ENCODE peak calls at places on chromosomes 6 and 20, in seven cellular contexts. One of them, this sample, is unnamed.

GRCh38 chr20:53571555-53572286 is 21.9 kb downstream of the ZNF217 start:
- DNase-seq in IMR-90: no peak
- DNase-seq in activated T-helper 1 cell treated with anti-CD3 and anti-CD28 coated beads, Interleukin-12 subunit alpha, Interleukin-12 subunit beta, Interleukin-2, Interleukin-4 antibody, amounts not matched to agents 30 ng/mL and 10 ng/mL and 1 ng/mL, durations not matched to agents 14 hours and 24 hours and 36 hours: no peak
- DNase-seq in stimulated activated CD8-positive, alpha-beta memory T cell treated with anti-CD3 and anti-CD28 coated beads, Interleukin-2, amount 100 ng/mL, for 48 hours: no peak
- DNase-seq in effector memory CD8-positive, alpha-beta T cell: no peak
- DNase-seq in left cardiac atrium: no peak
- DNase-seq in ELR: no peak
- DNase-seq in this sample: no peak

GRCh38 chr6:26554669-26555504 is 16.7 kb downstream of the HMGN4 start:
- DNase-seq in IMR-90: peak
- DNase-seq in activated T-helper 1 cell treated with anti-CD3 and anti-CD28 coated beads, Interleukin-12 subunit alpha, Interleukin-12 subunit beta, Interleukin-2, Interleukin-4 antibody, amounts not matched to agents 30 ng/mL and 10 ng/mL and 1 ng/mL, durations not matched to agents 14 hours and 24 hours and 36 hours: peak
- DNase-seq in stimulated activated CD8-positive, alpha-beta memory T cell treated with anti-CD3 and anti-CD28 coated beads, Interleukin-2, amount 100 ng/mL, for 48 hours: peak
- DNase-seq in effector memory CD8-positive, alpha-beta T cell: peak
- DNase-seq in left cardiac atrium: peak
- DNase-seq in ELR: peak
- DNase-seq in this sample: peak

GRCh38 chr20:12798286-12798685 is 210.5 kb upstream of the SPTLC3 start:
- DNase-seq in IMR-90: no peak
- DNase-seq in activated T-helper 1 cell treated with anti-CD3 and anti-CD28 coated beads, Interleukin-12 subunit alpha, Interleukin-12 subunit beta, Interleukin-2, Interleukin-4 antibody, amounts not matched to agents 30 ng/mL and 10 ng/mL and 1 ng/mL, durations not matched to agents 14 hours and 24 hours and 36 hours: no peak
- DNase-seq in stimulated activated CD8-positive, alpha-beta memory T cell treated with anti-CD3 and anti-CD28 coated beads, Interleukin-2, amount 100 ng/mL, for 48 hours: no peak
- DNase-seq in effector memory CD8-positive, alpha-beta T cell: no peak
- DNase-seq in left cardiac atrium: no peak
- DNase-seq in ELR: no peak
- DNase-seq in this sample: no peak

GRCh38 chr6:157381631-157382621 is 936 bp downstream of the ZDHHC14 start:
- DNase-seq in IMR-90: peak
- DNase-seq in activated T-helper 1 cell treated with anti-CD3 and anti-CD28 coated beads, Interleukin-12 subunit alpha, Interleukin-12 subunit beta, Interleukin-2, Interleukin-4 antibody, amounts not matched to agents 30 ng/mL and 10 ng/mL and 1 ng/mL, durations not matched to agents 14 hours and 24 hours and 36 hours: peak
- DNase-seq in stimulated activated CD8-positive, alpha-beta memory T cell treated with anti-CD3 and anti-CD28 coated beads, Interleukin-2, amount 100 ng/mL, for 48 hours: peak
- DNase-seq in effector memory CD8-positive, alpha-beta T cell: peak
- DNase-seq in left cardiac atrium: peak
- DNase-seq in ELR: peak
- DNase-seq in this sample: peak

GRCh38 chr6:135257641-135258405 is 76.7 kb downstream of the MYB start:
- DNase-seq in IMR-90: no peak
- DNase-seq in activated T-helper 1 cell treated with anti-CD3 and anti-CD28 coated beads, Interleukin-12 subunit alpha, Interleukin-12 subunit beta, Interleukin-2, Interleukin-4 antibody, amounts not matched to agents 30 ng/mL and 10 ng/mL and 1 ng/mL, durations not matched to agents 14 hours and 24 hours and 36 hours: no peak
- DNase-seq in stimulated activated CD8-positive, alpha-beta memory T cell treated with anti-CD3 and anti-CD28 coated beads, Interleukin-2, amount 100 ng/mL, for 48 hours: no peak
- DNase-seq in effector memory CD8-positive, alpha-beta T cell: no peak
- DNase-seq in left cardiac atrium: no peak
- DNase-seq in ELR: peak
- DNase-seq in this sample: no peak

GRCh38 chr6:2580996-2581395 is 169.7 kb downstream of the MYLK4 start:
- DNase-seq in IMR-90: no peak
- DNase-seq in activated T-helper 1 cell treated with anti-CD3 and anti-CD28 coated beads, Interleukin-12 subunit alpha, Interleukin-12 subunit beta, Interleukin-2, Interleukin-4 antibody, amounts not matched to agents 30 ng/mL and 10 ng/mL and 1 ng/mL, durations not matched to agents 14 hours and 24 hours and 36 hours: no peak
- DNase-seq in stimulated activated CD8-positive, alpha-beta memory T cell treated with anti-CD3 and anti-CD28 coated beads, Interleukin-2, amount 100 ng/mL, for 48 hours: no peak
- DNase-seq in effector memory CD8-positive, alpha-beta T cell: no peak
- DNase-seq in left cardiac atrium: no peak
- DNase-seq in ELR: no peak
- DNase-seq in this sample: no peak

GRCh38 chr6:89559487-89559886 is 79.1 kb downstream of the LYRM2 start:
- DNase-seq in IMR-90: no peak
- DNase-seq in activated T-helper 1 cell treated with anti-CD3 and anti-CD28 coated beads, Interleukin-12 subunit alpha, Interleukin-12 subunit beta, Interleukin-2, Interleukin-4 antibody, amounts not matched to agents 30 ng/mL and 10 ng/mL and 1 ng/mL, durations not matched to agents 14 hours and 24 hours and 36 hours: no peak
- DNase-seq in stimulated activated CD8-positive, alpha-beta memory T cell treated with anti-CD3 and anti-CD28 coated beads, Interleukin-2, amount 100 ng/mL, for 48 hours: no peak
- DNase-seq in effector memory CD8-positive, alpha-beta T cell: no peak
- DNase-seq in left cardiac atrium: no peak
- DNase-seq in ELR: no peak
- DNase-seq in this sample: no peak

GRCh38 chr6:3797231-3798200 is 46.0 kb upstream of the PXDC1 start:
- DNase-seq in IMR-90: peak
- DNase-seq in activated T-helper 1 cell treated with anti-CD3 and anti-CD28 coated beads, Interleukin-12 subunit alpha, Interleukin-12 subunit beta, Interleukin-2, Interleukin-4 antibody, amounts not matched to agents 30 ng/mL and 10 ng/mL and 1 ng/mL, durations not matched to agents 14 hours and 24 hours and 36 hours: no peak
- DNase-seq in stimulated activated CD8-positive, alpha-beta memory T cell treated with anti-CD3 and anti-CD28 coated beads, Interleukin-2, amount 100 ng/mL, for 48 hours: no peak
- DNase-seq in effector memory CD8-positive, alpha-beta T cell: no peak
- DNase-seq in left cardiac atrium: no peak
- DNase-seq in ELR: peak
- DNase-seq in this sample: no peak

GRCh38 chr20:61635721-61636455 is 383.8 kb downstream of the CDH4 start:
- DNase-seq in IMR-90: no peak
- DNase-seq in activated T-helper 1 cell treated with anti-CD3 and anti-CD28 coated beads, Interleukin-12 subunit alpha, Interleukin-12 subunit beta, Interleukin-2, Interleukin-4 antibody, amounts not matched to agents 30 ng/mL and 10 ng/mL and 1 ng/mL, durations not matched to agents 14 hours and 24 hours and 36 hours: no peak
- DNase-seq in stimulated activated CD8-positive, alpha-beta memory T cell treated with anti-CD3 and anti-CD28 coated beads, Interleukin-2, amount 100 ng/mL, for 48 hours: no peak
- DNase-seq in effector memory CD8-positive, alpha-beta T cell: no peak
- DNase-seq in left cardiac atrium: no peak
- DNase-seq in ELR: no peak
- DNase-seq in this sample: no peak

GRCh38 chr6:294656-295565 is 2.6 kb downstream of the DUSP22 start:
- DNase-seq in IMR-90: no peak
- DNase-seq in activated T-helper 1 cell treated with anti-CD3 and anti-CD28 coated beads, Interleukin-12 subunit alpha, Interleukin-12 subunit beta, Interleukin-2, Interleukin-4 antibody, amounts not matched to agents 30 ng/mL and 10 ng/mL and 1 ng/mL, durations not matched to agents 14 hours and 24 hours and 36 hours: no peak
- DNase-seq in stimulated activated CD8-positive, alpha-beta memory T cell treated with anti-CD3 and anti-CD28 coated beads, Interleukin-2, amount 100 ng/mL, for 48 hours: no peak
- DNase-seq in effector memory CD8-positive, alpha-beta T cell: no peak
- DNase-seq in left cardiac atrium: no peak
- DNase-seq in ELR: no peak
- DNase-seq in this sample: no peak

GRCh38 chr6:109713097-109713496 is 22.0 kb downstream of the FIG4 start:
- DNase-seq in IMR-90: no peak
- DNase-seq in activated T-helper 1 cell treated with anti-CD3 and anti-CD28 coated beads, Interleukin-12 subunit alpha, Interleukin-12 subunit beta, Interleukin-2, Interleukin-4 antibody, amounts not matched to agents 30 ng/mL and 10 ng/mL and 1 ng/mL, durations not matched to agents 14 hours and 24 hours and 36 hours: no peak
- DNase-seq in stimulated activated CD8-positive, alpha-beta memory T cell treated with anti-CD3 and anti-CD28 coated beads, Interleukin-2, amount 100 ng/mL, for 48 hours: no peak
- DNase-seq in effector memory CD8-positive, alpha-beta T cell: no peak
- DNase-seq in left cardiac atrium: no peak
- DNase-seq in ELR: peak
- DNase-seq in this sample: no peak

GRCh38 chr20:63067721-63068560 is 61.2 kb upstream of the BHLHE23 start:
- DNase-seq in IMR-90: no peak
- DNase-seq in activated T-helper 1 cell treated with anti-CD3 and anti-CD28 coated beads, Interleukin-12 subunit alpha, Interleukin-12 subunit beta, Interleukin-2, Interleukin-4 antibody, amounts not matched to agents 30 ng/mL and 10 ng/mL and 1 ng/mL, durations not matched to agents 14 hours and 24 hours and 36 hours: no peak
- DNase-seq in stimulated activated CD8-positive, alpha-beta memory T cell treated with anti-CD3 and anti-CD28 coated beads, Interleukin-2, amount 100 ng/mL, for 48 hours: no peak
- DNase-seq in effector memory CD8-positive, alpha-beta T cell: no peak
- DNase-seq in left cardiac atrium: peak
- DNase-seq in ELR: no peak
- DNase-seq in this sample: no peak

GRCh38 chr20:40652426-40652825 is 36.6 kb downstream of the MAFB start:
- DNase-seq in IMR-90: no peak
- DNase-seq in activated T-helper 1 cell treated with anti-CD3 and anti-CD28 coated beads, Interleukin-12 subunit alpha, Interleukin-12 subunit beta, Interleukin-2, Interleukin-4 antibody, amounts not matched to agents 30 ng/mL and 10 ng/mL and 1 ng/mL, durations not matched to agents 14 hours and 24 hours and 36 hours: no peak
- DNase-seq in stimulated activated CD8-positive, alpha-beta memory T cell treated with anti-CD3 and anti-CD28 coated beads, Interleukin-2, amount 100 ng/mL, for 48 hours: no peak
- DNase-seq in effector memory CD8-positive, alpha-beta T cell: no peak
- DNase-seq in left cardiac atrium: no peak
- DNase-seq in ELR: no peak
- DNase-seq in this sample: no peak

GRCh38 chr6:51515052-51515402 is 572.4 kb downstream of the PKHD1 start:
- DNase-seq in IMR-90: no peak
- DNase-seq in activated T-helper 1 cell treated with anti-CD3 and anti-CD28 coated beads, Interleukin-12 subunit alpha, Interleukin-12 subunit beta, Interleukin-2, Interleukin-4 antibody, amounts not matched to agents 30 ng/mL and 10 ng/mL and 1 ng/mL, durations not matched to agents 14 hours and 24 hours and 36 hours: no peak
- DNase-seq in stimulated activated CD8-positive, alpha-beta memory T cell treated with anti-CD3 and anti-CD28 coated beads, Interleukin-2, amount 100 ng/mL, for 48 hours: no peak
- DNase-seq in effector memory CD8-positive, alpha-beta T cell: no peak
- DNase-seq in left cardiac atrium: no peak
- DNase-seq in ELR: no peak
- DNase-seq in this sample: no peak

GRCh38 chr6:136084403-136084802 is 165.7 kb downstream of the MTFR2 start:
- DNase-seq in IMR-90: peak
- DNase-seq in activated T-helper 1 cell treated with anti-CD3 and anti-CD28 coated beads, Interleukin-12 subunit alpha, Interleukin-12 subunit beta, Interleukin-2, Interleukin-4 antibody, amounts not matched to agents 30 ng/mL and 10 ng/mL and 1 ng/mL, durations not matched to agents 14 hours and 24 hours and 36 hours: no peak
- DNase-seq in stimulated activated CD8-positive, alpha-beta memory T cell treated with anti-CD3 and anti-CD28 coated beads, Interleukin-2, amount 100 ng/mL, for 48 hours: no peak
- DNase-seq in effector memory CD8-positive, alpha-beta T cell: no peak
- DNase-seq in left cardiac atrium: no peak
- DNase-seq in ELR: no peak
- DNase-seq in this sample: no peak

GRCh38 chr6:120873125-120873865 is 461.0 kb downstream of the TBC1D32 start:
- DNase-seq in IMR-90: no peak
- DNase-seq in activated T-helper 1 cell treated with anti-CD3 and anti-CD28 coated beads, Interleukin-12 subunit alpha, Interleukin-12 subunit beta, Interleukin-2, Interleukin-4 antibody, amounts not matched to agents 30 ng/mL and 10 ng/mL and 1 ng/mL, durations not matched to agents 14 hours and 24 hours and 36 hours: no peak
- DNase-seq in stimulated activated CD8-positive, alpha-beta memory T cell treated with anti-CD3 and anti-CD28 coated beads, Interleukin-2, amount 100 ng/mL, for 48 hours: no peak
- DNase-seq in effector memory CD8-positive, alpha-beta T cell: no peak
- DNase-seq in left cardiac atrium: no peak
- DNase-seq in ELR: no peak
- DNase-seq in this sample: no peak